ENCODE peak calls at places on chromosome 7, in six cellular contexts. One of them, this sample, is unnamed.

GRCh38 chr7:1290262-1291039 is 57.8 kb downstream of the UNCX start:
- DNase-seq in trophoblast cell: no peak
- DNase-seq in IMR-90: no peak
- DNase-seq in mesendoderm: peak; percentile 32
- DNase-seq in H1: peak; percentile 69
- DNase-seq in neuronal stem cell: no peak
- DNase-seq in this sample: peak; percentile 22

GRCh38 chr7:116859323-116859722 is 3.1 kb upstream of the CAPZA2 start:
- DNase-seq in H1: no peak
- DNase-seq in mesendoderm: no peak
- DNase-seq in neuronal stem cell: no peak
- DNase-seq in trophoblast cell: peak; percentile 21
- DNase-seq in IMR-90: peak; percentile 87
- DNase-seq in this sample: peak; percentile 91

GRCh38 chr7:121531175-121532070 is 135.3 kb upstream of the FAM3C start:
- DNase-seq in trophoblast cell: no peak
- DNase-seq in IMR-90: no peak
- DNase-seq in mesendoderm: peak; percentile 80
- DNase-seq in H1: no peak
- DNase-seq in neuronal stem cell: no peak
- DNase-seq in this sample: peak; percentile 58

GRCh38 chr7:94243312-94243711 is 151.4 kb upstream of the COL1A2 start:
- DNase-seq in IMR-90: no peak
- DNase-seq in trophoblast cell: no peak
- DNase-seq in mesendoderm: peak; percentile 59
- DNase-seq in H1: peak; percentile 52
- DNase-seq in neuronal stem cell: no peak
- DNase-seq in this sample: no peak

GRCh38 chr7:159046300-159046699 is 98.4 kb downstream of the VIPR2 start:
- DNase-seq in IMR-90: no peak
- DNase-seq in mesendoderm: no peak
- DNase-seq in H1: peak; percentile 31
- DNase-seq in trophoblast cell: no peak
- DNase-seq in neuronal stem cell: no peak
- DNase-seq in this sample: no peak

GRCh38 chr7:47327698-47328391 is 254.1 kb downstream of the TNS3 start:
- DNase-seq in IMR-90: peak; percentile 81
- DNase-seq in neuronal stem cell: peak; percentile 84
- DNase-seq in trophoblast cell: peak; percentile 79
- DNase-seq in H1: peak; percentile 85
- DNase-seq in mesendoderm: peak; percentile 95
- DNase-seq in this sample: peak; percentile 92

GRCh38 chr7:111750168-111750715 is 187.9 kb upstream of the IMMP2L start:
- DNase-seq in trophoblast cell: no peak
- DNase-seq in neuronal stem cell: no peak
- DNase-seq in mesendoderm: peak; percentile 8
- DNase-seq in H1: no peak
- DNase-seq in IMR-90: no peak
- DNase-seq in this sample: peak; percentile 37

GRCh38 chr7:92809397-92810241 is 26.8 kb downstream of the CDK6 start:
- DNase-seq in trophoblast cell: peak; percentile 27
- DNase-seq in mesendoderm: peak; percentile 89
- DNase-seq in IMR-90: peak; percentile 97
- DNase-seq in neuronal stem cell: no peak
- DNase-seq in H1: no peak
- DNase-seq in this sample: peak; percentile 92

GRCh38 chr7:3217166-3217565 is 83.9 kb upstream of the SDK1 start:
- DNase-seq in neuronal stem cell: no peak
- DNase-seq in trophoblast cell: peak; percentile 30
- DNase-seq in IMR-90: peak; percentile 61
- DNase-seq in H1: no peak
- DNase-seq in mesendoderm: no peak
- DNase-seq in this sample: no peak

GRCh38 chr7:12674861-12675260 is 12.6 kb upstream of the ARL4A start:
- DNase-seq in H1: peak; percentile 53
- DNase-seq in mesendoderm: peak; percentile 65
- DNase-seq in neuronal stem cell: no peak
- DNase-seq in trophoblast cell: peak; percentile 70
- DNase-seq in IMR-90: peak; percentile 61
- DNase-seq in this sample: peak; percentile 75

GRCh38 chr7:69994907-69995542 is 396.8 kb downstream of the AUTS2 start:
- DNase-seq in IMR-90: no peak
- DNase-seq in mesendoderm: no peak
- DNase-seq in neuronal stem cell: no peak
- DNase-seq in H1: no peak
- DNase-seq in trophoblast cell: no peak
- DNase-seq in this sample: no peak

GRCh38 chr7:483656-484364 is 35.8 kb downstream of the PDGFA start:
- DNase-seq in neuronal stem cell: no peak
- DNase-seq in mesendoderm: no peak
- DNase-seq in IMR-90: no peak
- DNase-seq in H1: no peak
- DNase-seq in trophoblast cell: no peak
- DNase-seq in this sample: no peak

GRCh38 chr7:17937506-17938115 is 2.7 kb downstream of the SNX13 start:
- DNase-seq in H1: no peak
- DNase-seq in mesendoderm: no peak
- DNase-seq in IMR-90: peak; percentile 20
- DNase-seq in neuronal stem cell: no peak
- DNase-seq in trophoblast cell: no peak
- DNase-seq in this sample: peak; percentile 19

GRCh38 chr7:93921607-93922446 is at the start of gene GNG11:
- DNase-seq in trophoblast cell: peak; percentile 1
- DNase-seq in IMR-90: peak; percentile 66
- DNase-seq in H1: peak; percentile 75
- DNase-seq in neuronal stem cell: peak; percentile 49
- DNase-seq in mesendoderm: peak; percentile 80
- DNase-seq in this sample: peak; percentile 85

GRCh38 chr7:29019275-29019820 is 61.2 kb upstream of the TRIL start:
- DNase-seq in H1: no peak
- DNase-seq in trophoblast cell: no peak
- DNase-seq in IMR-90: no peak
- DNase-seq in mesendoderm: no peak
- DNase-seq in neuronal stem cell: no peak
- DNase-seq in this sample: no peak

GRCh38 chr7:1544178-1544895 is 11.7 kb downstream of the TMEM184A start:
- DNase-seq in neuronal stem cell: no peak
- DNase-seq in mesendoderm: no peak
- DNase-seq in H1: no peak
- DNase-seq in IMR-90: no peak
- DNase-seq in trophoblast cell: no peak
- DNase-seq in this sample: peak; percentile 40

GRCh38 chr7:99312316-99313203 is 13.1 kb upstream of the ARPC1A start:
- DNase-seq in trophoblast cell: peak; percentile 58
- DNase-seq in mesendoderm: peak; percentile 78
- DNase-seq in H1: peak; percentile 91
- DNase-seq in IMR-90: peak; percentile 52
- DNase-seq in neuronal stem cell: peak; percentile 67
- DNase-seq in this sample: peak; percentile 65

GRCh38 chr7:43584200-43584586 is 1.3 kb downstream of the STK17A start:
- DNase-seq in neuronal stem cell: no peak
- DNase-seq in H1: no peak
- DNase-seq in trophoblast cell: peak; percentile 93
- DNase-seq in mesendoderm: peak; percentile 42
- DNase-seq in IMR-90: peak; percentile 71
- DNase-seq in this sample: peak; percentile 90

GRCh38 chr7:234712-235553 is 42.6 kb downstream of the FAM20C start:
- DNase-seq in mesendoderm: no peak
- DNase-seq in neuronal stem cell: no peak
- DNase-seq in H1: no peak
- DNase-seq in trophoblast cell: peak; percentile 89
- DNase-seq in IMR-90: peak; percentile 71
- DNase-seq in this sample: peak; percentile 93

GRCh38 chr7:33183504-33183903 is 54.1 kb downstream of the BBS9 start:
- DNase-seq in H1: no peak
- DNase-seq in trophoblast cell: no peak
- DNase-seq in neuronal stem cell: no peak
- DNase-seq in mesendoderm: no peak
- DNase-seq in IMR-90: no peak
- DNase-seq in this sample: peak; percentile 63

GRCh38 chr7:28408105-28408973 is 4.0 kb upstream of the CREB5 start:
- DNase-seq in neuronal stem cell: peak; percentile 32
- DNase-seq in mesendoderm: peak; percentile 77
- DNase-seq in trophoblast cell: peak; percentile 53
- DNase-seq in IMR-90: peak; percentile 81
- DNase-seq in H1: peak; percentile 64
- DNase-seq in this sample: peak; percentile 87

GRCh38 chr7:47039089-47039648 is 542.7 kb downstream of the TNS3 start:
- DNase-seq in trophoblast cell: no peak
- DNase-seq in mesendoderm: peak; percentile 37
- DNase-seq in H1: no peak
- DNase-seq in neuronal stem cell: no peak
- DNase-seq in IMR-90: no peak
- DNase-seq in this sample: no peak

GRCh38 chr7:142571581-142571980 is 177.7 kb upstream of the PRSS1 start:
- DNase-seq in IMR-90: peak; percentile 59
- DNase-seq in mesendoderm: no peak
- DNase-seq in H1: no peak
- DNase-seq in neuronal stem cell: no peak
- DNase-seq in trophoblast cell: no peak
- DNase-seq in this sample: peak; percentile 42

GRCh38 chr7:30226593-30227268 is 57.7 kb upstream of the ZNRF2 start:
- DNase-seq in H1: peak; percentile 66
- DNase-seq in trophoblast cell: peak; percentile 16
- DNase-seq in IMR-90: no peak
- DNase-seq in mesendoderm: peak; percentile 71
- DNase-seq in neuronal stem cell: no peak
- DNase-seq in this sample: no peak

GRCh38 chr7:157306836-157307533 is 29.8 kb upstream of the DNAJB6 start:
- DNase-seq in trophoblast cell: peak; percentile 89
- DNase-seq in mesendoderm: peak; percentile 68
- DNase-seq in neuronal stem cell: no peak
- DNase-seq in IMR-90: no peak
- DNase-seq in H1: no peak
- DNase-seq in this sample: no peak

GRCh38 chr7:157307534-157307838 is 29.3 kb upstream of the DNAJB6 start:
- DNase-seq in neuronal stem cell: no peak
- DNase-seq in H1: no peak
- DNase-seq in trophoblast cell: no peak
- DNase-seq in mesendoderm: no peak
- DNase-seq in IMR-90: no peak
- DNase-seq in this sample: no peak

GRCh38 chr7:157310676-157311185 is 26.1 kb upstream of the DNAJB6 start:
- DNase-seq in mesendoderm: peak; percentile 49
- DNase-seq in H1: peak; percentile 66
- DNase-seq in neuronal stem cell: no peak
- DNase-seq in IMR-90: peak; percentile 19
- DNase-seq in trophoblast cell: peak; percentile 22
- DNase-seq in this sample: peak; percentile 48

GRCh38 chr7:157312941-157313340 is 23.9 kb upstream of the DNAJB6 start:
- DNase-seq in mesendoderm: no peak
- DNase-seq in H1: no peak
- DNase-seq in neuronal stem cell: no peak
- DNase-seq in IMR-90: no peak
- DNase-seq in trophoblast cell: no peak
- DNase-seq in this sample: no peak

GRCh38 chr7:157309990-157310668 is 26.7 kb upstream of the DNAJB6 start:
- DNase-seq in IMR-90: peak; percentile 96
- DNase-seq in trophoblast cell: peak; percentile 85
- DNase-seq in mesendoderm: peak; percentile 85
- DNase-seq in neuronal stem cell: no peak
- DNase-seq in H1: peak; percentile 71
- DNase-seq in this sample: peak; percentile 89
- H2AK5ac ChIP-seq in IMR-90: peak overlapping the region; percentile 100
- H2AK5ac ChIP-seq in trophoblast cell: no peak overlapping the region
- H2AK5ac ChIP-seq in mesendoderm: no peak overlapping the region
- H2AK5ac ChIP-seq in neuronal stem cell: no peak overlapping the region
- H2AK5ac ChIP-seq in H1: peak overlapping the region; percentile 100
- H2AK5ac ChIP-seq in this sample: peak overlapping the region; percentile 96

DNA sequence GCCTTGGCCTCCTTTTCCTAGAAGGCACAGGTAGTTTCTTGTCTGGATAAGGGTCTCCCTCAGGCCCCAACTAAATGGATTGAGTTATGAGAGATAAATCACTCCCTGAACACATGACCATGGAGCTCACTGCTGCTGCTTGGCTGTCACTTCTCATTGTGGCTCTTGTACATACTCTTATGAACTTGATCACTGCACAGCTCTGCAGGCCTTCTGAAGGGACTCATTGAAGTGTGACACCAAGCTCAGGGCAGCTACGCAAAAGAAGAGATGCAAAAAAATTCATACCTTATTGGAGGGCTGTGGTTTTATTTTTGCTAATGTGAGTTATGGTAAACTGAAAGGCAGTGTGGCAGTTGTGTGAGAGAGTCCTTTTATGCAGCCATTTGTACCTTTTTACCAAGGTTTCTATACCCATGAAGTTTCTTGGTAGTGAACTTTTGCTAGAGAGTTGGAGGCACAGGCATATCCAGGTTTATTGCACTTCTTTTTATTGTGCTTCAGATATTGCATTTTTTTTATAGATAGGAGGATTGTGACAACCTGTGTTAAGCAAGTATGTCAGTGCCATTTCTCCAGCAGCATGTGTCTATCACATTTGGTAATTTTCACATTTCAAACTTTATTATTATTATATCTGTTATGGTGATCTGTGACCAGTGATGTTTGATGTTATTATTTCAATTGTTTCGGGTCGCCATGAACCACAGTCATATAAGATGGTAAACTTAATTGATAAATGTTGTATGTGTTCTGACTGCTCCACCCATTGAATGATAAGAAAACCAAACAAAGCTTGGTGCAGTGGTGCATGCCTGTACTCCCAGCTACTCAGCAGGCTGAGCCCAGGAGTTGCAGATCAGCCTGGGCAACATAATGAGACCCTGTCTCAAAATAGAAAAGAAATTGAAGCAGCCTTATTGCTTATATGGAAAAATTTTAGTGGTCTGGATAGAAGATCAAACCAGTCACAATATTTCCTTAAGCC is 100.6 kb downstream of the LRRC4 start:
- DNase-seq in H1: no peak
- DNase-seq in neuronal stem cell: no peak
- DNase-seq in IMR-90: no peak
- DNase-seq in trophoblast cell: no peak
- DNase-seq in mesendoderm: no peak
- DNase-seq in this sample: no peak
- H3K4me3 ChIP-seq in H1: no peak overlapping the region
- H3K4me3 ChIP-seq in neuronal stem cell: no peak overlapping the region
- H3K4me3 ChIP-seq in IMR-90: no peak overlapping the region
- H3K4me3 ChIP-seq in trophoblast cell: no peak overlapping the region
- H3K4me3 ChIP-seq in mesendoderm: no peak overlapping the region
- H3K4me3 ChIP-seq in this sample: no peak overlapping the region

GRCh38 chr7:73517241-73517995 is 4.7 kb downstream of the BAZ1B start:
- DNase-seq in H1: no peak
- DNase-seq in neuronal stem cell: no peak
- DNase-seq in IMR-90: no peak
- DNase-seq in mesendoderm: peak; percentile 54
- DNase-seq in trophoblast cell: no peak
- DNase-seq in this sample: no peak
- H3K23ac ChIP-seq in H1: no peak overlapping the region
- H3K23ac ChIP-seq in neuronal stem cell: no peak overlapping the region
- H3K23ac ChIP-seq in IMR-90: no peak overlapping the region
- H3K23ac ChIP-seq in mesendoderm: no peak overlapping the region
- H3K23ac ChIP-seq in trophoblast cell: no peak overlapping the region
- H3K23ac ChIP-seq in this sample: no peak overlapping the region

DNA sequence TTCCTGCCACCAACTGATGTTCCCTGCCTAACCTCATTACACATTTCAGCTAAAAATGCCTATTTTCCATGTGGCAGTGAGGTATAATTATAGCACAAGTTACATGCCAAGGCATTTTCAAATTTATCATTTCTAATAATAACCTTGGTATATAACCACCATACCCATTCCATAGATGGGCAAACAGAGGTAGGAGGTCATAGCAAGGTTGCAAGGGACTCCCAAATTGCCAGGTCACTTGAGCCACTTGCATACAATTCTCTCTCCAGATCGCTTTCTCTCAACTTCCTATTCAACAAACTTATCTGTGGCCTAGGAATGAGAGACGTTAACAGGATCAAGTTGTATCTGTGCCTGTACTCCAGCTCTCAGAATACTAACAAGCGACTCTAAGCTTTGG is 108.3 kb downstream of the ATXN7L1 start:
- DNase-seq in H1: no peak
- DNase-seq in neuronal stem cell: no peak
- DNase-seq in mesendoderm: no peak
- DNase-seq in IMR-90: no peak
- DNase-seq in trophoblast cell: no peak
- DNase-seq in this sample: no peak
- H2AK5ac ChIP-seq in H1: peak overlapping the region; percentile 61
- H2AK5ac ChIP-seq in neuronal stem cell: no peak overlapping the region
- H2AK5ac ChIP-seq in mesendoderm: no peak overlapping the region
- H2AK5ac ChIP-seq in IMR-90: peak overlapping the region; percentile 24
- H2AK5ac ChIP-seq in trophoblast cell: no peak overlapping the region
- H2AK5ac ChIP-seq in this sample: no peak overlapping the region

This sample was measured in mesenchymal stem cell.